ENCODE peak calls at places on chromosomes 7 and 10, in six cellular contexts. M is HCT116, W is A549, F is H7, V is mucosa of descending colon, H is tibial nerve. O is an unnamed sample.

GRCh38 chr7:5170251-5170650 is 19.8 kb upstream of the WIPI2 start:
- DNase-seq in F (no peak), W (no peak), H (no peak), M (no peak), V (no peak), O (no peak)

GRCh38 chr7:151801782-151802468 is 75.0 kb downstream of the PRKAG2 start:
- DNase-seq in H (no peak), F (no peak), M (no peak), V (peak; percentile 30), W (no peak), O (no peak)

GRCh38 chr10:34121974-34122282 is 693.2 kb downstream of the PARD3 start:
- DNase-seq in V (no peak), W (no peak), H (no peak), M (no peak), F (no peak), O (peak; percentile 70)

GRCh38 chr10:29160110-29160669 is 128.7 kb upstream of the LYZL1 start:
- DNase-seq in M (peak; percentile 77), F (no peak), W (peak; percentile 76), H (no peak), V (no peak), O (peak; percentile 67)

GRCh38 chr7:83655951-83656556 is 7.1 kb upstream of the SEMA3E start:
- DNase-seq in H (no peak), M (peak; percentile 50), F (peak; percentile 26), W (peak; percentile 70), V (no peak), O (peak; percentile 51)

GRCh38 chr7:78019457-78020130 is 221.0 kb downstream of the PHTF2 start:
- DNase-seq in V (peak; percentile 93), F (peak; percentile 91), W (peak; percentile 90), M (peak; percentile 23), H (peak; percentile 82), O (peak; percentile 94)

GRCh38 chr10:102003541-102003940 is 52.4 kb downstream of the ARMH3 start:
- DNase-seq in F (no peak), V (no peak), H (no peak), M (no peak), W (no peak), O (peak; percentile 53)

GRCh38 chr10:16116404-16117304 is 256.3 kb upstream of the MINDY3 start:
- DNase-seq in W (peak; percentile 49), V (no peak), H (no peak), M (peak; percentile 4), F (peak; percentile 15), O (peak; percentile 41)

GRCh38 chr7:35670856-35671569 is 23.9 kb downstream of the HERPUD2 start:
- DNase-seq in V (no peak), W (no peak), F (no peak), M (no peak), H (no peak), O (no peak)

GRCh38 chr7:157616931-157617330 is 280.1 kb downstream of the DNAJB6 start:
- DNase-seq in W (no peak), F (no peak), M (no peak), H (no peak), V (no peak), O (no peak)

GRCh38 chr7:43679210-43680068 is 49.9 kb downstream of the COA1 start:
- DNase-seq in W (no peak), F (no peak), H (no peak), V (no peak), M (no peak), O (no peak)

GRCh38 chr7:101518348-101518747 is 110.7 kb downstream of the MYL10 start:
- DNase-seq in W (no peak), H (no peak), V (no peak), F (no peak), M (no peak), O (peak; percentile 20)

GRCh38 chr10:17075510-17075909 is 54.1 kb downstream of the CUBN start:
- DNase-seq in F (no peak), W (peak; percentile 73), V (no peak), H (no peak), M (no peak), O (peak; percentile 95)

GRCh38 chr10:13298748-13299436 is 972 bp downstream of the PHYH start:
- DNase-seq in F (no peak), V (no peak), H (no peak), M (no peak), W (no peak), O (no peak)

GRCh38 chr7:38316733-38317360 is 43.4 kb upstream of the TARP start:
- DNase-seq in W (no peak), H (no peak), V (no peak), M (no peak), F (no peak), O (no peak)

GRCh38 chr7:98107313-98107691 is 640 bp downstream of the LMTK2 start:
- DNase-seq in H (no peak), W (peak; percentile 19), M (no peak), V (peak; percentile 70), F (no peak), O (peak; percentile 34)

GRCh38 chr7:98105942-98106544 is 619 bp upstream of the LMTK2 start:
- DNase-seq in F (no peak), V (peak; percentile 61), W (no peak), H (no peak), M (no peak), O (no peak)

GRCh38 chr7:98110249-98111022 is 3.8 kb downstream of the LMTK2 start:
- DNase-seq in V (peak; percentile 51), M (no peak), F (peak; percentile 29), H (no peak), W (peak; percentile 39), O (peak; percentile 79)

GRCh38 chr7:98102170-98102569 is 4.5 kb upstream of the LMTK2 start:
- DNase-seq in W (no peak), V (no peak), H (no peak), M (no peak), F (no peak), O (no peak)

GRCh38 chr7:98106647-98107312 is at the start of gene LMTK2:
- DNase-seq in W (peak; percentile 93), F (peak; percentile 97), H (peak; percentile 97), M (peak; percentile 73), V (peak; percentile 98), O (peak; percentile 97)
- H3K4me3 ChIP-seq in W (peak within 1 kb of the TSS; percentile 90), F (peak within 1 kb of the TSS; percentile 97), H (peak within 1 kb of the TSS; percentile 53), M (peak within 1 kb of the TSS; percentile 96), V (peak within 1 kb of the TSS; percentile 97), O (peak within 1 kb of the TSS; percentile 76)

GRCh38 chr7:117672433-117672832 is 192.6 kb downstream of the CFTR start:
- DNase-seq in M (no peak), F (no peak), W (no peak), V (no peak), H (no peak), O (no peak)

GRCh38 chr7:117675519-117676137 is 195.8 kb downstream of the CFTR start:
- DNase-seq in W (peak; percentile 16), H (no peak), M (no peak), F (no peak), V (no peak), O (no peak)

GRCh38 chr7:117673839-117674238 is 194.0 kb downstream of the CFTR start:
- DNase-seq in H (no peak), V (no peak), W (peak; percentile 60), M (peak; percentile 24), F (no peak), O (peak; percentile 75)

GRCh38 chr7:117674617-117675016 is 194.8 kb downstream of the CFTR start:
- DNase-seq in H (no peak), F (peak; percentile 17), M (no peak), W (no peak), V (no peak), O (no peak)

DNA sequence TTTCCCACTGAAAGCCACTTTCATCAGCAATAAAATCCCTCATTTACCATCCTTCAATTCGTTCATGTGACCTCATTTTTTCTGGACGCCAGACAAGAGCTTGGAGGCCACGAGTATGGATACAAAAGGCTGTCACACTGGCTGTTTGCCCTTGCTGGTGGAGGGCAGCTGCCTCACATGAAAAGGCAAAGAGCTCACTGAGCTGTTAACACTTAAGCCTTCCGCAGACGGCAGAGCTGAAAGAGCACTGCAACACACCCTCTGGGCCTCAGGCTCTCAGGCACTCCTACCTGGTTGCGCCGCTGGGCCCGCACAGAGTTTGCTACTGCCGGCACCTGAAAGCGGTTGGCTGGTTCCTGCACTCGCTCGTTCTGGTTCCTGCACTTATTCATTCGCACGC is 193.5 kb downstream of the CFTR start:
- DNase-seq in W (no peak), H (no peak), F (peak; percentile 13), M (no peak), V (peak; percentile 74), O (peak; percentile 85)
- H3K4me3 ChIP-seq in W (no peak overlapping the region), H (no peak overlapping the region), F (peak overlapping the region; percentile 33), M (no peak overlapping the region), V (no peak overlapping the region), O (no peak overlapping the region)

GRCh38 chr10:76405932-76406331 is 974.5 kb downstream of the LRMDA start:
- DNase-seq in H (no peak), W (no peak), M (no peak), V (no peak), F (no peak), O (no peak)

GRCh38 chr10:76408646-76409045 is 977.2 kb downstream of the LRMDA start:
- DNase-seq in W (no peak), M (no peak), V (no peak), F (no peak), H (no peak), O (no peak)

GRCh38 chr10:76416642-76417041 is 985.2 kb downstream of the LRMDA start:
- DNase-seq in F (no peak), M (no peak), W (no peak), V (no peak), H (no peak), O (no peak)

GRCh38 chr10:76415559-76415958 is 984.1 kb downstream of the LRMDA start:
- DNase-seq in M (no peak), F (no peak), H (no peak), V (peak; percentile 42), W (no peak), O (no peak)

GRCh38 chr10:76411719-76412435 is 980.5 kb downstream of the LRMDA start:
- DNase-seq in V (no peak), M (no peak), H (peak; percentile 31), F (no peak), W (no peak), O (no peak)
- H3K4me3 ChIP-seq in V (no peak overlapping the region), M (no peak overlapping the region), H (no peak overlapping the region), F (no peak overlapping the region), W (no peak overlapping the region), O (no peak overlapping the region)

GRCh38 chr7:65459438-65459837 is 85.8 kb downstream of the ZNF92 start:
- DNase-seq in H (no peak), W (no peak), M (no peak), F (no peak), V (no peak), O (no peak)
- H3K4me3 ChIP-seq in H (no peak overlapping the region), W (no peak overlapping the region), M (no peak overlapping the region), F (no peak overlapping the region), V (no peak overlapping the region), O (no peak overlapping the region)

GRCh38 chr7:25968205-25968993 is 183.6 kb upstream of the NFE2L3 start:
- DNase-seq in H (no peak), V (no peak), F (no peak), M (no peak), W (no peak), O (no peak)
- H3K4me3 ChIP-seq in H (no peak overlapping the region), V (no peak overlapping the region), F (no peak overlapping the region), M (no peak overlapping the region), W (no peak overlapping the region), O (no peak overlapping the region)

GRCh38 chr7:27031289-27032172 is 64.3 kb downstream of the HOXA1 start:
- DNase-seq in M (no peak), V (no peak), H (no peak), W (no peak), F (no peak), O (peak; percentile 34)
- H3K4me3 ChIP-seq in M (no peak overlapping the region), V (no peak overlapping the region), H (no peak overlapping the region), W (no peak overlapping the region), F (no peak overlapping the region), O (no peak overlapping the region)

O was measured in cardiac muscle cell.